ENCODE peak calls at places on chromosomes 6 and 20, in five cellular contexts. J is upper lobe of left lung, V is fibroblast of lung, S is stomach, R is kidney. I is an unnamed sample.

GRCh38 chr6:7723041-7723447 is 2.9 kb upstream of the BMP6 start:
- DNase-seq in J (no peak), V (peak; percentile 76), S (peak; percentile 81), R (peak; percentile 86), I (peak; percentile 85)

GRCh38 chr20:35318502-35319157 is 26.4 kb upstream of the FAM83C start:
- DNase-seq in J (no peak), V (peak; percentile 93), S (peak; percentile 61), R (no peak), I (no peak)

GRCh38 chr6:53624491-53624890 is 41.1 kb downstream of the KLHL31 start:
- DNase-seq in J (no peak), V (no peak), S (no peak), R (no peak), I (no peak)

GRCh38 chr20:37299718-37300529 is 10.5 kb downstream of the MANBAL start:
- DNase-seq in J (no peak), V (peak; percentile 74), S (no peak), R (no peak), I (peak; percentile 58)

GRCh38 chr6:44537306-44538049 is 150.0 kb downstream of the CDC5L start:
- DNase-seq in J (no peak), V (no peak), S (no peak), R (no peak), I (no peak)

GRCh38 chr20:63782051-63782471 is 42.5 kb downstream of the SLC2A4RG start:
- DNase-seq in J (no peak), V (no peak), S (no peak), R (peak; percentile 54), I (no peak)

GRCh38 chr6:72048080-72048479 is 161.7 kb downstream of the RIMS1 start:
- DNase-seq in J (no peak), V (peak; percentile 22), S (no peak), R (no peak), I (peak; percentile 51)

GRCh38 chr6:34601706-34602105 is 45.6 kb upstream of the SPDEF start:
- DNase-seq in J (no peak), V (no peak), S (no peak), R (no peak), I (no peak)

GRCh38 chr20:2285193-2285592 is 10.6 kb upstream of the TGM3 start:
- DNase-seq in J (no peak), V (no peak), S (no peak), R (no peak), I (no peak)

GRCh38 chr6:2790588-2790987 is 25.4 kb downstream of the WRNIP1 start:
- DNase-seq in J (no peak), V (peak; percentile 39), S (no peak), R (no peak), I (no peak)

GRCh38 chr20:64131406-64131805 is 24.0 kb upstream of the NPBWR2 start:
- DNase-seq in J (no peak), V (no peak), S (no peak), R (peak; percentile 54), I (peak; percentile 35)

GRCh38 chr6:46072866-46073265 is 56.9 kb upstream of the ENPP4 start:
- DNase-seq in J (no peak), V (peak; percentile 17), S (no peak), R (no peak), I (no peak)

GRCh38 chr6:10414766-10415592 is at the start of gene TFAP2A:
- DNase-seq in J (no peak), V (peak; percentile 29), S (no peak), R (no peak), I (no peak)

GRCh38 chr20:50385733-50386640 is 124.2 kb upstream of the PTPN1 start:
- DNase-seq in J (peak; percentile 70), V (no peak), S (no peak), R (peak; percentile 78), I (no peak)

GRCh38 chr6:158361961-158362634 is 49.8 kb downstream of the TULP4 start:
- DNase-seq in J (no peak), V (peak; percentile 48), S (no peak), R (no peak), I (no peak)

GRCh38 chr20:3781153-3781910 is at the start of gene SPEF1:
- DNase-seq in J (peak; percentile 85), V (peak; percentile 87), S (peak; percentile 76), R (peak; percentile 89), I (peak; percentile 88)

GRCh38 chr20:23152308-23152892 is 66.3 kb upstream of the CD93 start:
- DNase-seq in J (no peak), V (peak; percentile 72), S (peak; percentile 49), R (peak; percentile 90), I (peak; percentile 91)

GRCh38 chr20:23150304-23151007 is 64.3 kb upstream of the CD93 start:
- DNase-seq in J (no peak), V (no peak), S (peak; percentile 20), R (no peak), I (no peak)

GRCh38 chr20:23149623-23150279 is 63.6 kb upstream of the CD93 start:
- DNase-seq in J (no peak), V (no peak), S (peak; percentile 14), R (no peak), I (no peak)

GRCh38 chr20:23151885-23152284 is 65.8 kb upstream of the CD93 start:
- DNase-seq in J (no peak), V (no peak), S (peak; percentile 24), R (no peak), I (no peak)

DNA sequence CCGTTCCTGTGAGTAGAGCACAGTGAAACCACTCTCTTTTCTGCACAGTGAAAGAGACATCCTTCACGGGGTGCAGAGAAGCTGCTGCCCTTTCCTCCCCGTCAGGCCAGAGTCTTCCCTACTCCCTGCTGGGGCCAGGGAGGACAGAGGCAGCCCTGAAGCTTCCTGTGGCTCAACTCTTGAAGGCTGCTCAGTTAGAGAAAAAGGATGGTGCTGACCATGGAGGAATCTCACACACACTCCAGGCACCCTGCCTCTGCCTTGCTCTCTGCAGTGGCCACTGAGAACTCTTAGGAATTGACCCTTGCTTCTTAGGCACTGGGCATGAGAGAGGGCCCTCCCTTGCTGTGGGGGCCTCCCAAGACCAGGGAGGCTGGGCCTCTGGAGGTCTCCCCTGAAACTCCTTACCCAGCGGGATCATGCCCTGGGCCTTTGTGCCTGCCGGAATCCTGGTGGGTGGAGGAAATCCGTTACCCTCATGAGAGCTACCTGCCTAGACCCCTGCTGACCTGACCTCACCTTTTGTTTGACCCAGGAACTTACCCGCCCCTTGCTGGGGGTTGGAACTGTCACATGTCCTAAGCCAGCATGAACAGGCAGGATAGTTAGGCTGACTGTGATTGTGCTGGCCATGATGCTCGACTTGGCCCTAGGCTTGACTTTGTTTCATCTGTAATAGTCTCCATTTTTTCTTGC is 65.0 kb upstream of the CD93 start:
- DNase-seq in J (no peak), V (no peak), S (peak; percentile 18), R (no peak), I (peak; percentile 24)
- H3K4me1 ChIP-seq in J (peaks cover 42% of the 10 kb centered on the region), V (peaks cover 45% of the 10 kb centered on the region), S (peaks cover 19% of the 10 kb centered on the region), R (peaks cover 8% of the 10 kb centered on the region), I (peaks cover 26% of the 10 kb centered on the region)

GRCh38 chr6:11434565-11435326 is 102.8 kb upstream of the TMEM170B start:
- DNase-seq in J (no peak), V (peak; percentile 87), S (peak; percentile 42), R (no peak), I (no peak)

GRCh38 chr6:11431455-11431937 is 106.1 kb upstream of the TMEM170B start:
- DNase-seq in J (no peak), V (no peak), S (no peak), R (no peak), I (no peak)

GRCh38 chr6:11432091-11432490 is 105.5 kb upstream of the TMEM170B start:
- DNase-seq in J (no peak), V (no peak), S (no peak), R (no peak), I (no peak)

GRCh38 chr6:11433860-11434259 is 103.7 kb upstream of the TMEM170B start:
- DNase-seq in J (no peak), V (no peak), S (no peak), R (no peak), I (no peak)

DNA sequence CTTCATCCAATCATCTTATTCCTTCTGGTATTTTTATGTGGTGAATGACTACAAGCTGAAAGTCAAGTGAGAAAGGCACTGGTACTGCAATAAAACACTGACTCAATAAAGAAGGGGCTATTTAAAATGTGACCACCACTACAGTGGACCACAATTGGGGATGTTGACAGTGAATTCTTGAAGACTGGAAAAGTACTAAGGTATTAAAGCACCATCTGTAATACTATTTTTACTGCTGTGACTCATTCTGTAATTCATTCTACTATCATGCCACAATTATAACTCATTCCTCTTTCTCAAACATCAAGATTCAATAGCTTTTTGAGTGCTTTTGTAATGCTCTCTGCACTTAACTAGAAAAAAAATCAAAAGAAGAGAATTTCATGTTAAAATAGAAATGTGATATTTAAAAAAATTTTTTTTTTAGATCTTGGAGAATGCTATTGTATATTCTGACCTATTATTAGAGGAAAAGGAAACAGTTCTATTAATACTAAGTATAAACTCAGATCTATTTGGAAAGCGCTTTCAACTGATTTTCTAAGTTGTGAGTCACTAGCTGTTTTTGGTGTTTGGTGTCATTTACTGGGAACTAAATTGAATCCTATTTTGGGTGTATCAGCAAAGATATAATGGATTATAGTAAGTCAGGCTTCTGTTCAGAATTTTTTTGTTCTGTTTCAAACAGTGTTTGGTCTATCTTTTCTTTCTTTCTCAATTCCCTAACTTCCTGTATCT is 104.7 kb upstream of the TMEM170B start:
- DNase-seq in J (no peak), V (peak; percentile 92), S (no peak), R (no peak), I (no peak)
- H3K4me1 ChIP-seq in J (peaks cover 69% of the 10 kb centered on the region), V (peaks cover 22% of the 10 kb centered on the region), S (peaks cover 41% of the 10 kb centered on the region), R (peaks cover 15% of the 10 kb centered on the region), I (peaks cover 11% of the 10 kb centered on the region)

DNA sequence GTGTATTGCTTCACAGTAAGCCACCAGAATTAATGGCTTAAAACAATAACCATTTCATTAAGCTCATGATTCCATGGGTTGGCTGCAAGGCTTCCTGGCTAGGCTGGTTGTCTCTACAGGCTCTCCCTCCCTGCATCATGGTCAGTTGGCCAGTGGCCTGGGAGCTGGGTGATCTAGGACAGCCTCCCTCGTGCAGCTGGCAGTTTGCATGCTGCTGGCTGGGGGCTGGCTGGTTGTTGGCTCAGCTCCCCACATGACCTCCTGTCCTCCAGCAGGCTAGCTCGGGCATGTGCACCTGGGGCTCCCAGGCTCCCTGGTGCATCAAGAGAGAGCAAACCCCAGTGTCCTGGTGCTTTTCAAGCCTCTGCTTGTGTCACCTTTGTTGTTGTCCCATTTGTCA is 21.7 kb downstream of the TOX2 start:
- DNase-seq in J (no peak), V (peak; percentile 36), S (no peak), R (no peak), I (no peak)
- H3K4me1 ChIP-seq in J (peaks cover 40% of the 10 kb centered on the region), V (peaks cover 37% of the 10 kb centered on the region), S (peaks cover 16% of the 10 kb centered on the region), R (peaks cover 15% of the 10 kb centered on the region), I (no peaks in the 10 kb centered on the region)

DNA sequence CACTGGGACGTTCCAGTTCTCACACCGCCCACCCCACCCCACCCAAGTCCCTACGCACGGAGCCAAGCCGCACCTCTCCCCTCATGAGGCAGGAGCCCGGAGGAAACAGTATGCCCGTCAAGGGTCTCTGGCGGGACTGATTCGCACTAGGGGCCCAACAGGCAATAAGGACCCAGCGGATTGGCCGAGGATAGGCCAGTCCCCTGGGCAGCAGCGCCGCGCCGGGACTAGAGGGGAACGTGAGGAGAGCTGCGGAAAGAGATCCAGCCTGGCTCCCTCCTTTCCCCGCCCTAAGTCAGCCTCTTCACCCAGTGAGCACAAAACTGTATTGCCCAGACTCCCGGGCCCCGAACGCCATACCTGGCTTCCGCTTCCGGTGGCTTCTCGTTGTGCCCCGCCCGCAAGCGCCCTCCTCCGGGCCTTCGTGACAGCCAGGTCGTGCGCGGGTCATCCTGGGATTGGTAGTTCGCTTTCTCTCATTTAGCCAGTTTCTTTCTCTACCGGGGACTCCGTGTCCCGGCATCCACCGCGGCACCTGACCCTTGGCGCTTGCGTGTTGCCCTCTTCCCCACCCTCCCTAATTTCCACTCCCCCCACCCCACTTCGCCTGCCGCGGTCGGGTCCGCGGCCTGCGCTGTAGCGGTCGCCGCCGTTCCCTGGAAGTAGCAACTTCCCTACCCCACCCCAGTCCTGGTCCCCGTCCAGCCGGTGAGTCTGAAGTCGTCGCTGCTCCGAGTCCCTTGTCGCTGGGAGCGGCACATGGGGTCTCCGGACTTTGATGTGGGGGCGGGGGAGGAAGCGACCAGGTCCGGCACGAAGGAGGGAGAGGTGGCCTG is at the start of gene CSNK2B:
- DNase-seq in J (peak; percentile 98), V (peak; percentile 97), S (peak; percentile 99), R (peak; percentile 99), I (peak; percentile 99)
- H3K4me1 ChIP-seq in J (peaks cover 30% of the 10 kb centered on the region), V (peaks cover 23% of the 10 kb centered on the region), S (peaks cover 56% of the 10 kb centered on the region), R (peaks cover 29% of the 10 kb centered on the region), I (peaks cover 3% of the 10 kb centered on the region)

I was measured in right cardiac atrium.